ENCODE peak calls at places on chromosomes 3 and 15, in six cellular contexts. One of them, this sample, is unnamed.

GRCh38 chr3:195133462-195133861 is 137.5 kb downstream of the XXYLT1 start:
- DNase-seq in left ventricle myocardium inferior: no peak
- DNase-seq in endothelial cell: no peak
- DNase-seq in activated T-helper 9 cell treated with anti-CD3 and anti-CD28 coated beads, Interleukin-2, amount 50 U/mL, for 16 hours: peak
- DNase-seq in stomach: no peak
- DNase-seq in erythroblast: no peak
- DNase-seq in this sample: no peak

GRCh38 chr15:68548375-68548774 is 30.4 kb upstream of the CORO2B start:
- DNase-seq in left ventricle myocardium inferior: no peak
- DNase-seq in endothelial cell: no peak
- DNase-seq in activated T-helper 9 cell treated with anti-CD3 and anti-CD28 coated beads, Interleukin-2, amount 50 U/mL, for 16 hours: no peak
- DNase-seq in stomach: no peak
- DNase-seq in erythroblast: no peak
- DNase-seq in this sample: no peak

GRCh38 chr3:60536420-60536819 is 714.8 kb downstream of the FHIT start:
- DNase-seq in left ventricle myocardium inferior: no peak
- DNase-seq in endothelial cell: no peak
- DNase-seq in activated T-helper 9 cell treated with anti-CD3 and anti-CD28 coated beads, Interleukin-2, amount 50 U/mL, for 16 hours: no peak
- DNase-seq in stomach: no peak
- DNase-seq in erythroblast: no peak
- DNase-seq in this sample: no peak

GRCh38 chr3:145739926-145740325 is 421.1 kb downstream of the PLOD2 start:
- DNase-seq in left ventricle myocardium inferior: no peak
- DNase-seq in endothelial cell: no peak
- DNase-seq in activated T-helper 9 cell treated with anti-CD3 and anti-CD28 coated beads, Interleukin-2, amount 50 U/mL, for 16 hours: no peak
- DNase-seq in stomach: no peak
- DNase-seq in erythroblast: no peak
- DNase-seq in this sample: no peak

GRCh38 chr3:90221900-90222299 is 1114.5 kb downstream of the EPHA3 start:
- DNase-seq in left ventricle myocardium inferior: no peak
- DNase-seq in endothelial cell: no peak
- DNase-seq in activated T-helper 9 cell treated with anti-CD3 and anti-CD28 coated beads, Interleukin-2, amount 50 U/mL, for 16 hours: no peak
- DNase-seq in stomach: no peak
- DNase-seq in erythroblast: no peak
- DNase-seq in this sample: no peak

GRCh38 chr3:42473083-42473932 is 29.1 kb upstream of the VIPR1 start:
- DNase-seq in left ventricle myocardium inferior: no peak
- DNase-seq in endothelial cell: no peak
- DNase-seq in activated T-helper 9 cell treated with anti-CD3 and anti-CD28 coated beads, Interleukin-2, amount 50 U/mL, for 16 hours: no peak
- DNase-seq in stomach: peak
- DNase-seq in erythroblast: no peak
- DNase-seq in this sample: no peak

GRCh38 chr3:184354121-184354728 is 7.2 kb downstream of the CLCN2 start:
- DNase-seq in left ventricle myocardium inferior: no peak
- DNase-seq in endothelial cell: peak
- DNase-seq in activated T-helper 9 cell treated with anti-CD3 and anti-CD28 coated beads, Interleukin-2, amount 50 U/mL, for 16 hours: peak
- DNase-seq in stomach: peak
- DNase-seq in erythroblast: peak
- DNase-seq in this sample: no peak

GRCh38 chr15:56249080-56249479 is 5.4 kb upstream of the RFX7 start:
- DNase-seq in left ventricle myocardium inferior: no peak
- DNase-seq in endothelial cell: peak
- DNase-seq in activated T-helper 9 cell treated with anti-CD3 and anti-CD28 coated beads, Interleukin-2, amount 50 U/mL, for 16 hours: no peak
- DNase-seq in stomach: no peak
- DNase-seq in erythroblast: peak
- DNase-seq in this sample: no peak

GRCh38 chr15:23447107-23447500 is at the start of gene GOLGA6L2:
- DNase-seq in left ventricle myocardium inferior: no peak
- DNase-seq in endothelial cell: no peak
- DNase-seq in activated T-helper 9 cell treated with anti-CD3 and anti-CD28 coated beads, Interleukin-2, amount 50 U/mL, for 16 hours: no peak
- DNase-seq in stomach: no peak
- DNase-seq in erythroblast: peak
- DNase-seq in this sample: no peak

GRCh38 chr3:139937674-139938279 is 2.8 kb downstream of the CLSTN2 start:
- DNase-seq in left ventricle myocardium inferior: peak
- DNase-seq in endothelial cell: peak
- DNase-seq in activated T-helper 9 cell treated with anti-CD3 and anti-CD28 coated beads, Interleukin-2, amount 50 U/mL, for 16 hours: no peak
- DNase-seq in stomach: peak
- DNase-seq in erythroblast: peak
- DNase-seq in this sample: peak

GRCh38 chr3:27643355-27643754 is 78.8 kb downstream of the EOMES start:
- DNase-seq in left ventricle myocardium inferior: no peak
- DNase-seq in endothelial cell: no peak
- DNase-seq in activated T-helper 9 cell treated with anti-CD3 and anti-CD28 coated beads, Interleukin-2, amount 50 U/mL, for 16 hours: no peak
- DNase-seq in stomach: no peak
- DNase-seq in erythroblast: no peak
- DNase-seq in this sample: no peak

GRCh38 chr15:66220587-66220986 is 33.0 kb downstream of the MEGF11 start:
- DNase-seq in left ventricle myocardium inferior: no peak
- DNase-seq in endothelial cell: no peak
- DNase-seq in activated T-helper 9 cell treated with anti-CD3 and anti-CD28 coated beads, Interleukin-2, amount 50 U/mL, for 16 hours: no peak
- DNase-seq in stomach: no peak
- DNase-seq in erythroblast: peak
- DNase-seq in this sample: no peak

GRCh38 chr3:99579246-99579645 is 59.1 kb upstream of the COL8A1 start:
- DNase-seq in left ventricle myocardium inferior: no peak
- DNase-seq in endothelial cell: no peak
- DNase-seq in activated T-helper 9 cell treated with anti-CD3 and anti-CD28 coated beads, Interleukin-2, amount 50 U/mL, for 16 hours: no peak
- DNase-seq in stomach: no peak
- DNase-seq in erythroblast: no peak
- DNase-seq in this sample: no peak

GRCh38 chr3:184196536-184196935 is 10.5 kb downstream of the ABCF3 start:
- DNase-seq in left ventricle myocardium inferior: no peak
- DNase-seq in endothelial cell: no peak
- DNase-seq in activated T-helper 9 cell treated with anti-CD3 and anti-CD28 coated beads, Interleukin-2, amount 50 U/mL, for 16 hours: no peak
- DNase-seq in stomach: no peak
- DNase-seq in erythroblast: no peak
- DNase-seq in this sample: no peak

GRCh38 chr3:129121016-129121791 is 400 bp downstream of the RAB43 start:
- DNase-seq in left ventricle myocardium inferior: no peak
- DNase-seq in endothelial cell: no peak
- DNase-seq in activated T-helper 9 cell treated with anti-CD3 and anti-CD28 coated beads, Interleukin-2, amount 50 U/mL, for 16 hours: no peak
- DNase-seq in stomach: peak
- DNase-seq in erythroblast: peak
- DNase-seq in this sample: no peak

GRCh38 chr3:48664929-48665328 is 2.2 kb upstream of the CELSR3 start:
- DNase-seq in left ventricle myocardium inferior: no peak
- DNase-seq in endothelial cell: no peak
- DNase-seq in activated T-helper 9 cell treated with anti-CD3 and anti-CD28 coated beads, Interleukin-2, amount 50 U/mL, for 16 hours: no peak
- DNase-seq in stomach: no peak
- DNase-seq in erythroblast: no peak
- DNase-seq in this sample: no peak

GRCh38 chr3:179806177-179806576 is 153.3 kb downstream of the USP13 start:
- DNase-seq in left ventricle myocardium inferior: no peak
- DNase-seq in endothelial cell: no peak
- DNase-seq in activated T-helper 9 cell treated with anti-CD3 and anti-CD28 coated beads, Interleukin-2, amount 50 U/mL, for 16 hours: no peak
- DNase-seq in stomach: no peak
- DNase-seq in erythroblast: no peak
- DNase-seq in this sample: no peak

GRCh38 chr3:33115024-33115768 is 1.4 kb downstream of the CRTAP start:
- DNase-seq in left ventricle myocardium inferior: peak
- DNase-seq in endothelial cell: no peak
- DNase-seq in activated T-helper 9 cell treated with anti-CD3 and anti-CD28 coated beads, Interleukin-2, amount 50 U/mL, for 16 hours: no peak
- DNase-seq in stomach: peak
- DNase-seq in erythroblast: peak
- DNase-seq in this sample: peak

GRCh38 chr3:150145659-150146058 is 175.0 kb upstream of the PFN2 start:
- DNase-seq in left ventricle myocardium inferior: no peak
- DNase-seq in endothelial cell: no peak
- DNase-seq in activated T-helper 9 cell treated with anti-CD3 and anti-CD28 coated beads, Interleukin-2, amount 50 U/mL, for 16 hours: no peak
- DNase-seq in stomach: no peak
- DNase-seq in erythroblast: no peak
- DNase-seq in this sample: no peak

GRCh38 chr15:48963524-48964113 is at the start of gene SHC4:
- DNase-seq in left ventricle myocardium inferior: peak
- DNase-seq in endothelial cell: peak
- DNase-seq in activated T-helper 9 cell treated with anti-CD3 and anti-CD28 coated beads, Interleukin-2, amount 50 U/mL, for 16 hours: no peak
- DNase-seq in stomach: peak
- DNase-seq in erythroblast: peak
- DNase-seq in this sample: peak

GRCh38 chr15:89130194-89130593 is 41.9 kb downstream of the ABHD2 start:
- DNase-seq in left ventricle myocardium inferior: no peak
- DNase-seq in endothelial cell: no peak
- DNase-seq in activated T-helper 9 cell treated with anti-CD3 and anti-CD28 coated beads, Interleukin-2, amount 50 U/mL, for 16 hours: no peak
- DNase-seq in stomach: no peak
- DNase-seq in erythroblast: no peak
- DNase-seq in this sample: no peak

GRCh38 chr3:30162579-30162978 is 443.8 kb upstream of the TGFBR2 start:
- DNase-seq in left ventricle myocardium inferior: no peak
- DNase-seq in endothelial cell: no peak
- DNase-seq in activated T-helper 9 cell treated with anti-CD3 and anti-CD28 coated beads, Interleukin-2, amount 50 U/mL, for 16 hours: no peak
- DNase-seq in stomach: no peak
- DNase-seq in erythroblast: no peak
- DNase-seq in this sample: no peak

GRCh38 chr3:72663429-72663828 is 184.8 kb downstream of the SHQ1 start:
- DNase-seq in left ventricle myocardium inferior: no peak
- DNase-seq in endothelial cell: no peak
- DNase-seq in activated T-helper 9 cell treated with anti-CD3 and anti-CD28 coated beads, Interleukin-2, amount 50 U/mL, for 16 hours: no peak
- DNase-seq in stomach: no peak
- DNase-seq in erythroblast: no peak
- DNase-seq in this sample: no peak

GRCh38 chr3:177213806-177214528 is 16.7 kb upstream of the TBL1XR1 start:
- DNase-seq in left ventricle myocardium inferior: no peak
- DNase-seq in endothelial cell: no peak
- DNase-seq in activated T-helper 9 cell treated with anti-CD3 and anti-CD28 coated beads, Interleukin-2, amount 50 U/mL, for 16 hours: no peak
- DNase-seq in stomach: no peak
- DNase-seq in erythroblast: no peak
- DNase-seq in this sample: no peak

GRCh38 chr3:126621171-126621570 is 33.8 kb downstream of the TXNRD3 start:
- DNase-seq in left ventricle myocardium inferior: peak
- DNase-seq in endothelial cell: no peak
- DNase-seq in activated T-helper 9 cell treated with anti-CD3 and anti-CD28 coated beads, Interleukin-2, amount 50 U/mL, for 16 hours: no peak
- DNase-seq in stomach: no peak
- DNase-seq in erythroblast: no peak
- DNase-seq in this sample: peak

GRCh38 chr15:81239190-81239589 is 42.5 kb downstream of the IL16 start:
- DNase-seq in left ventricle myocardium inferior: no peak
- DNase-seq in endothelial cell: no peak
- DNase-seq in activated T-helper 9 cell treated with anti-CD3 and anti-CD28 coated beads, Interleukin-2, amount 50 U/mL, for 16 hours: no peak
- DNase-seq in stomach: no peak
- DNase-seq in erythroblast: no peak
- DNase-seq in this sample: no peak

GRCh38 chr3:101829066-101829830 is 20.1 kb upstream of the NFKBIZ start:
- DNase-seq in left ventricle myocardium inferior: peak
- DNase-seq in endothelial cell: no peak
- DNase-seq in activated T-helper 9 cell treated with anti-CD3 and anti-CD28 coated beads, Interleukin-2, amount 50 U/mL, for 16 hours: peak
- DNase-seq in stomach: peak
- DNase-seq in erythroblast: no peak
- DNase-seq in this sample: peak